ENCODE peak calls at places on chromosome 13, in seven cellular contexts. One of them, this sample, is unnamed.

GRCh38 chr13:41909524-41909923 is 51.4 kb downstream of the VWA8 start:
- DNase-seq in T-helper 2 cell: no peak
- DNase-seq in endodermal cell: no peak
- DNase-seq in mesenchymal stem cell: no peak
- DNase-seq in glutamatergic neuron: no peak
- DNase-seq in pancreas: no peak
- DNase-seq in substantia nigra: no peak
- DNase-seq in this sample: no peak

GRCh38 chr13:48858523-48858922 is 117.2 kb upstream of the FNDC3A start:
- DNase-seq in T-helper 2 cell: no peak
- DNase-seq in endodermal cell: no peak
- DNase-seq in mesenchymal stem cell: no peak
- DNase-seq in glutamatergic neuron: no peak
- DNase-seq in pancreas: no peak
- DNase-seq in substantia nigra: no peak
- DNase-seq in this sample: no peak

GRCh38 chr13:98778749-98779148 is 26.3 kb upstream of the SLC15A1 start:
- DNase-seq in T-helper 2 cell: no peak
- DNase-seq in endodermal cell: no peak
- DNase-seq in mesenchymal stem cell: no peak
- DNase-seq in glutamatergic neuron: no peak
- DNase-seq in pancreas: no peak
- DNase-seq in substantia nigra: no peak
- DNase-seq in this sample: no peak

GRCh38 chr13:48222358-48223015 is 10.5 kb upstream of the ITM2B start:
- DNase-seq in T-helper 2 cell: no peak
- DNase-seq in endodermal cell: no peak
- DNase-seq in mesenchymal stem cell: peak; percentile 72
- DNase-seq in glutamatergic neuron: no peak
- DNase-seq in pancreas: no peak
- DNase-seq in substantia nigra: no peak
- DNase-seq in this sample: no peak

GRCh38 chr13:20489185-20489820 is 36.4 kb downstream of the CRYL1 start:
- DNase-seq in T-helper 2 cell: peak; percentile 15
- DNase-seq in endodermal cell: peak; percentile 47
- DNase-seq in mesenchymal stem cell: peak; percentile 46
- DNase-seq in glutamatergic neuron: no peak
- DNase-seq in pancreas: no peak
- DNase-seq in substantia nigra: no peak
- DNase-seq in this sample: no peak

GRCh38 chr13:23723463-23723862 is 153.3 kb downstream of the TNFRSF19 start:
- DNase-seq in T-helper 2 cell: no peak
- DNase-seq in endodermal cell: no peak
- DNase-seq in mesenchymal stem cell: peak; percentile 52
- DNase-seq in glutamatergic neuron: no peak
- DNase-seq in pancreas: no peak
- DNase-seq in substantia nigra: no peak
- DNase-seq in this sample: no peak

GRCh38 chr13:36674337-36675212 is 755 bp downstream of the SERTM1 start:
- DNase-seq in T-helper 2 cell: no peak
- DNase-seq in endodermal cell: peak; percentile 63
- DNase-seq in mesenchymal stem cell: no peak
- DNase-seq in glutamatergic neuron: no peak
- DNase-seq in pancreas: no peak
- DNase-seq in substantia nigra: no peak
- DNase-seq in this sample: no peak

GRCh38 chr13:114325729-114326128 is 11.4 kb downstream of the CHAMP1 start:
- DNase-seq in T-helper 2 cell: no peak
- DNase-seq in endodermal cell: no peak
- DNase-seq in mesenchymal stem cell: no peak
- DNase-seq in glutamatergic neuron: no peak
- DNase-seq in pancreas: no peak
- DNase-seq in substantia nigra: no peak
- DNase-seq in this sample: no peak

GRCh38 chr13:110274687-110275086 is 32.3 kb downstream of the COL4A1 start:
- DNase-seq in T-helper 2 cell: no peak
- DNase-seq in endodermal cell: peak; percentile 61
- DNase-seq in mesenchymal stem cell: no peak
- DNase-seq in glutamatergic neuron: no peak
- DNase-seq in pancreas: no peak
- DNase-seq in substantia nigra: no peak
- DNase-seq in this sample: no peak

GRCh38 chr13:48769107-48769704 is 115.5 kb downstream of the CYSLTR2 start:
- DNase-seq in T-helper 2 cell: peak; percentile 62
- DNase-seq in endodermal cell: peak; percentile 96
- DNase-seq in mesenchymal stem cell: peak; percentile 89
- DNase-seq in glutamatergic neuron: peak; percentile 72
- DNase-seq in pancreas: peak; percentile 90
- DNase-seq in substantia nigra: peak; percentile 27
- DNase-seq in this sample: peak; percentile 18

This sample was measured in GM12892.